ENCODE peak calls at places on chromosomes 7 and 10, in seven cellular contexts. One of them, this sample, is unnamed.

GRCh38 chr7:50356212-50356944 is 51.9 kb downstream of the IKZF1 start:
- DNase-seq in ecto neural progenitor cell: no peak
- DNase-seq in memory B cell: no peak
- DNase-seq in stimulated activated naive CD8-positive, alpha-beta T cell treated with anti-CD3 and anti-CD28 coated beads, Interleukin-15, amount 100 ng/mL, for 72 hours: peak; percentile 7
- DNase-seq in H7: no peak
- DNase-seq in osteocyte: no peak
- DNase-seq in AG08395: no peak
- DNase-seq in this sample: no peak

GRCh38 chr10:69839696-69840345 is 38.1 kb downstream of the COL13A1 start:
- DNase-seq in memory B cell: no peak
- DNase-seq in ecto neural progenitor cell: no peak
- DNase-seq in H7: peak; percentile 62
- DNase-seq in stimulated activated naive CD8-positive, alpha-beta T cell treated with anti-CD3 and anti-CD28 coated beads, Interleukin-15, amount 100 ng/mL, for 72 hours: no peak
- DNase-seq in osteocyte: no peak
- DNase-seq in AG08395: no peak
- DNase-seq in this sample: peak; percentile 79

GRCh38 chr7:43647772-43648643 is 65.1 kb downstream of the STK17A start:
- DNase-seq in ecto neural progenitor cell: no peak
- DNase-seq in osteocyte: no peak
- DNase-seq in stimulated activated naive CD8-positive, alpha-beta T cell treated with anti-CD3 and anti-CD28 coated beads, Interleukin-15, amount 100 ng/mL, for 72 hours: peak; percentile 79
- DNase-seq in H7: peak; percentile 28
- DNase-seq in memory B cell: no peak
- DNase-seq in AG08395: peak; percentile 88
- DNase-seq in this sample: peak; percentile 99

GRCh38 chr7:5423844-5424688 is 432 bp upstream of the TNRC18 start:
- DNase-seq in memory B cell: peak; percentile 33
- DNase-seq in AG08395: peak; percentile 95
- DNase-seq in stimulated activated naive CD8-positive, alpha-beta T cell treated with anti-CD3 and anti-CD28 coated beads, Interleukin-15, amount 100 ng/mL, for 72 hours: peak; percentile 51
- DNase-seq in osteocyte: peak; percentile 99
- DNase-seq in ecto neural progenitor cell: peak; percentile 98
- DNase-seq in H7: peak; percentile 98
- DNase-seq in this sample: peak; percentile 97

GRCh38 chr7:137682596-137682995 is 164.2 kb downstream of the DGKI start:
- DNase-seq in AG08395: peak; percentile 65
- DNase-seq in ecto neural progenitor cell: no peak
- DNase-seq in osteocyte: no peak
- DNase-seq in stimulated activated naive CD8-positive, alpha-beta T cell treated with anti-CD3 and anti-CD28 coated beads, Interleukin-15, amount 100 ng/mL, for 72 hours: no peak
- DNase-seq in H7: no peak
- DNase-seq in memory B cell: no peak
- DNase-seq in this sample: peak; percentile 74

GRCh38 chr7:69211739-69212138 is 386.5 kb upstream of the AUTS2 start:
- DNase-seq in osteocyte: no peak
- DNase-seq in memory B cell: no peak
- DNase-seq in H7: peak; percentile 56
- DNase-seq in stimulated activated naive CD8-positive, alpha-beta T cell treated with anti-CD3 and anti-CD28 coated beads, Interleukin-15, amount 100 ng/mL, for 72 hours: no peak
- DNase-seq in ecto neural progenitor cell: peak; percentile 51
- DNase-seq in AG08395: no peak
- DNase-seq in this sample: no peak

GRCh38 chr7:107902381-107902780 is 11.4 kb downstream of the DLD start:
- DNase-seq in osteocyte: no peak
- DNase-seq in memory B cell: no peak
- DNase-seq in H7: no peak
- DNase-seq in stimulated activated naive CD8-positive, alpha-beta T cell treated with anti-CD3 and anti-CD28 coated beads, Interleukin-15, amount 100 ng/mL, for 72 hours: no peak
- DNase-seq in AG08395: no peak
- DNase-seq in ecto neural progenitor cell: no peak
- DNase-seq in this sample: no peak

GRCh38 chr7:22730921-22731654 is 4.1 kb downstream of the IL6 start:
- DNase-seq in ecto neural progenitor cell: no peak
- DNase-seq in AG08395: peak; percentile 78
- DNase-seq in H7: no peak
- DNase-seq in osteocyte: no peak
- DNase-seq in memory B cell: no peak
- DNase-seq in stimulated activated naive CD8-positive, alpha-beta T cell treated with anti-CD3 and anti-CD28 coated beads, Interleukin-15, amount 100 ng/mL, for 72 hours: no peak
- DNase-seq in this sample: peak; percentile 95

GRCh38 chr7:75718390-75719031 is 20.2 kb downstream of the HIP1 start:
- DNase-seq in stimulated activated naive CD8-positive, alpha-beta T cell treated with anti-CD3 and anti-CD28 coated beads, Interleukin-15, amount 100 ng/mL, for 72 hours: no peak
- DNase-seq in H7: no peak
- DNase-seq in osteocyte: no peak
- DNase-seq in AG08395: no peak
- DNase-seq in memory B cell: no peak
- DNase-seq in ecto neural progenitor cell: no peak
- DNase-seq in this sample: no peak